ENCODE peak calls at places on chromosome 21, in four cellular contexts. A is HCEC 1CT, E is A673, P is brain microvascular endothelial cell. F is an unnamed sample.

GRCh38 chr21:44517175-44517899 is 22.7 kb downstream of the KRTAP10-1 start:
- DNase-seq in P (peak; percentile 7), A (no peak), E (peak; percentile 48), F (peak; percentile 9)

GRCh38 chr21:45364464-45365185 is 40.3 kb upstream of the COL18A1 start:
- DNase-seq in A (peak; percentile 67), E (no peak), P (peak; percentile 63), F (peak; percentile 88)

GRCh38 chr21:18384771-18385170 is 18.8 kb downstream of the TMPRSS15 start:
- DNase-seq in E (peak; percentile 51), A (no peak), P (no peak), F (peak; percentile 30)

GRCh38 chr21:35548904-35549615 is 500.0 kb upstream of the RUNX1 start:
- DNase-seq in E (no peak), A (no peak), P (no peak), F (no peak)

GRCh38 chr21:26965091-26965566 is 1.8 kb downstream of the ADAMTS5 start:
- DNase-seq in A (no peak), P (no peak), E (no peak), F (no peak)

GRCh38 chr21:15842565-15842880 is 112.7 kb downstream of the USP25 start:
- DNase-seq in A (no peak), E (no peak), P (no peak), F (no peak)

GRCh38 chr21:25898671-25899070 is 163.9 kb downstream of the GABPA start:
- DNase-seq in E (peak; percentile 62), A (no peak), P (peak; percentile 25), F (no peak)

GRCh38 chr21:42153046-42153685 is 65.8 kb upstream of the ABCG1 start:
- DNase-seq in P (no peak), A (no peak), E (no peak), F (no peak)

GRCh38 chr21:35933466-35933865 is 126.9 kb downstream of the SETD4 start:
- DNase-seq in P (peak; percentile 79), A (peak; percentile 97), E (peak; percentile 81), F (peak; percentile 71)

GRCh38 chr21:16942703-16943102 is 570.1 kb upstream of the CXADR start:
- DNase-seq in E (peak; percentile 17), A (no peak), P (peak; percentile 20), F (peak; percentile 12)